ENCODE peak calls at places on chromosomes 3 and 15, in ten cellular contexts. G is heart left ventricle; Q is stomach; D is effector memory CD4-positive, alpha-beta T cell; A is hepatocyte; L is OCI-LY7; C is CD4-positive, alpha-beta T cell; N is fibroblast of lung; R is dorsolateral prefrontal cortex; Z is SK-N-SH. X is an unnamed sample.

GRCh38 chr3:158842946-158843345 is 41.1 kb downstream of the MFSD1 start:
- DNase-seq in A (no peak), Z (no peak), R (no peak), D (no peak), C (no peak), L (no peak), Q (no peak), G (no peak), N (no peak), X (no peak)

GRCh38 chr3:39804951-39805350 is 4.5 kb upstream of the MYRIP start:
- DNase-seq in Q (no peak), N (no peak), A (no peak), G (no peak), D (no peak), C (no peak), R (no peak), Z (no peak), L (no peak), X (no peak)

GRCh38 chr3:30628931-30629590 is 22.7 kb downstream of the TGFBR2 start:
- DNase-seq in A (peak), Z (no peak), N (peak), D (no peak), C (no peak), G (no peak), R (no peak), Q (no peak), L (peak), X (no peak)

GRCh38 chr3:117903226-117903625 is 1131.4 kb downstream of the IGSF11 start:
- DNase-seq in G (no peak), Q (no peak), R (no peak), N (peak), C (no peak), L (no peak), A (no peak), D (no peak), Z (no peak), X (no peak)

GRCh38 chr15:57395292-57395691 is 19.0 kb downstream of the CGNL1 start:
- DNase-seq in Q (no peak), Z (no peak), D (no peak), N (peak), R (no peak), G (no peak), L (no peak), A (peak), C (no peak), X (peak)

GRCh38 chr3:149376728-149377407 is 581 bp downstream of the TM4SF1 start:
- DNase-seq in A (no peak), L (no peak), R (no peak), Q (no peak), D (no peak), G (peak), C (no peak), Z (no peak), N (peak), X (no peak)

GRCh38 chr15:45802140-45802539 is 167.3 kb downstream of the SQOR start:
- DNase-seq in C (no peak), G (no peak), N (no peak), L (no peak), A (no peak), Q (no peak), D (no peak), Z (no peak), R (no peak), X (no peak)

GRCh38 chr15:62603757-62604156 is 438.7 kb upstream of the C2CD4B start:
- DNase-seq in D (no peak), Q (no peak), C (no peak), L (no peak), R (no peak), Z (no peak), N (peak), G (no peak), A (no peak), X (no peak)

GRCh38 chr3:136078421-136079364 is 113.2 kb downstream of the PPP2R3A start:
- DNase-seq in L (peak), R (no peak), C (no peak), Z (peak), D (no peak), A (peak), Q (no peak), G (no peak), N (peak), X (no peak)

GRCh38 chr3:80870476-80871041 is 890.9 kb downstream of the GBE1 start:
- DNase-seq in C (no peak), A (no peak), L (no peak), N (no peak), Z (no peak), Q (no peak), G (no peak), D (no peak), R (no peak), X (no peak)

GRCh38 chr15:45333550-45333949 is 44.8 kb downstream of the GATM start:
- DNase-seq in R (no peak), D (no peak), Q (peak), Z (peak), G (peak), A (peak), L (no peak), C (no peak), N (peak), X (no peak)

GRCh38 chr3:107242579-107242978 is 134.7 kb upstream of the CCDC54 start:
- DNase-seq in D (no peak), R (no peak), C (no peak), G (no peak), Z (no peak), Q (no peak), L (no peak), A (no peak), N (no peak), X (no peak)

GRCh38 chr3:149214702-149215101 is 6.9 kb downstream of the CP start:
- DNase-seq in A (peak), L (no peak), Z (no peak), C (no peak), G (no peak), R (no peak), N (no peak), D (no peak), Q (no peak), X (no peak)

GRCh38 chr3:48518755-48519154 is 14.8 kb upstream of the SHISA5 start:
- DNase-seq in Q (no peak), Z (no peak), C (no peak), L (no peak), G (no peak), A (no peak), D (no peak), N (no peak), R (no peak), X (no peak)

GRCh38 chr15:74399100-74399499 is 31.7 kb upstream of the CYP11A1 start:
- DNase-seq in A (no peak), C (no peak), G (no peak), D (no peak), Q (no peak), L (no peak), N (no peak), R (no peak), Z (no peak), X (no peak)

GRCh38 chr3:156036258-156037053 is 83.9 kb upstream of the KCNAB1 start:
- DNase-seq in R (no peak), A (no peak), Q (no peak), Z (no peak), L (no peak), D (no peak), C (no peak), G (no peak), N (no peak), X (no peak)

GRCh38 chr3:124397088-124397487 is 333.2 kb upstream of the UMPS start:
- DNase-seq in A (no peak), L (no peak), Q (no peak), Z (no peak), G (no peak), C (no peak), N (peak), D (no peak), R (no peak), X (no peak)

GRCh38 chr3:62051506-62051905 is 321.8 kb downstream of the FEZF2 start:
- DNase-seq in R (no peak), G (no peak), Q (peak), A (peak), L (peak), N (peak), Z (peak), C (no peak), D (no peak), X (no peak)

GRCh38 chr3:181695661-181696491 is 15.8 kb upstream of the SOX2 start:
- DNase-seq in N (no peak), A (peak), G (no peak), Z (no peak), D (no peak), L (no peak), Q (peak), R (no peak), C (no peak), X (peak)

GRCh38 chr3:49023775-49024174 is 1.9 kb downstream of the NDUFAF3 start:
- DNase-seq in Z (no peak), A (no peak), G (no peak), N (no peak), D (no peak), R (no peak), C (no peak), Q (no peak), L (no peak), X (no peak)

GRCh38 chr3:52429779-52430415 is 15.0 kb downstream of the SEMA3G start:
- DNase-seq in D (no peak), Q (no peak), Z (peak), G (peak), C (no peak), L (no peak), N (no peak), A (peak), R (no peak), X (no peak)

GRCh38 chr3:53545365-53546031 is 51.1 kb downstream of the CACNA1D start:
- DNase-seq in N (no peak), G (no peak), R (no peak), Z (no peak), D (no peak), L (no peak), Q (no peak), A (no peak), C (no peak), X (no peak)

GRCh38 chr3:30668051-30668609 is 61.7 kb downstream of the TGFBR2 start:
- DNase-seq in Z (peak), N (no peak), A (no peak), L (no peak), C (no peak), R (no peak), D (no peak), G (no peak), Q (no peak), X (no peak)

GRCh38 chr15:88166330-88166993 is 90.1 kb downstream of the NTRK3 start:
- DNase-seq in C (no peak), L (peak), N (no peak), A (peak), R (no peak), D (no peak), Q (no peak), G (no peak), Z (no peak), X (no peak)

GRCh38 chr15:72724028-72724427 is 38.0 kb downstream of the BBS4 start:
- DNase-seq in R (no peak), A (no peak), G (no peak), D (no peak), Z (no peak), L (no peak), Q (no peak), C (no peak), N (no peak), X (no peak)

GRCh38 chr15:88032787-88033186 is 223.8 kb downstream of the NTRK3 start:
- DNase-seq in A (no peak), R (no peak), D (no peak), L (no peak), Q (no peak), G (no peak), Z (no peak), N (no peak), C (no peak), X (no peak)

GRCh38 chr3:38998086-38998485 is 53.7 kb downstream of the SCN11A start:
- DNase-seq in Z (no peak), L (no peak), C (no peak), N (peak), G (no peak), D (no peak), Q (no peak), A (peak), R (no peak), X (no peak)

GRCh38 chr15:31306426-31307269 is 20.0 kb upstream of the KLF13 start:
- DNase-seq in L (peak), N (no peak), Z (no peak), D (no peak), R (peak), G (peak), A (peak), C (no peak), Q (peak), X (peak)

GRCh38 chr15:101373580-101373979 is 78.5 kb upstream of the SNRPA1 start:
- DNase-seq in A (no peak), Q (no peak), G (no peak), L (no peak), R (no peak), C (no peak), D (no peak), N (no peak), Z (no peak), X (no peak)

GRCh38 chr3:120344349-120344748 is 4.8 kb downstream of the LRRC58 start:
- DNase-seq in R (no peak), N (peak), Q (no peak), D (no peak), A (no peak), G (no peak), C (no peak), Z (no peak), L (no peak), X (no peak)

GRCh38 chr15:29822685-29823459 is 604 bp upstream of the TJP1 start:
- DNase-seq in Z (no peak), Q (peak), A (peak), R (peak), D (no peak), L (no peak), C (no peak), G (peak), N (peak), X (peak)

GRCh38 chr3:1703169-1703568 is 395.5 kb upstream of the CNTN4 start:
- DNase-seq in Z (no peak), L (no peak), R (no peak), D (no peak), G (no peak), A (no peak), N (no peak), Q (no peak), C (no peak), X (no peak)

GRCh38 chr3:190883973-190884832 is 21.7 kb upstream of the GMNC start:
- DNase-seq in D (no peak), G (no peak), C (no peak), A (peak), R (no peak), Q (peak), L (peak), N (peak), Z (peak), X (no peak)

GRCh38 chr15:50415752-50416404 is 8.3 kb upstream of the USP8 start:
- DNase-seq in N (peak), G (no peak), Q (no peak), A (peak), C (no peak), R (no peak), D (no peak), Z (no peak), L (peak), X (no peak)

GRCh38 chr3:146638718-146639117 is 33.6 kb upstream of the PLSCR5 start:
- DNase-seq in Z (no peak), R (no peak), N (peak), L (peak), A (no peak), D (no peak), Q (no peak), G (no peak), C (no peak), X (no peak)

GRCh38 chr3:133478624-133479023 is 78.8 kb downstream of the BFSP2 start:
- DNase-seq in D (no peak), Q (no peak), G (no peak), Z (no peak), A (no peak), L (no peak), R (no peak), C (no peak), N (no peak), X (no peak)

GRCh38 chr3:128297401-128298138 is 144.3 kb downstream of the EEFSEC start:
- DNase-seq in N (no peak), R (no peak), Z (no peak), G (no peak), D (no peak), A (no peak), L (no peak), Q (peak), C (no peak), X (no peak)

GRCh38 chr15:54812383-54812782 is 384.4 kb downstream of the RSL24D1 start:
- DNase-seq in Z (no peak), Q (no peak), D (no peak), G (no peak), C (no peak), A (no peak), L (no peak), N (no peak), R (no peak), X (no peak)

GRCh38 chr15:74226761-74227540 is 9.2 kb upstream of the CCDC33 start:
- DNase-seq in G (no peak), R (no peak), C (no peak), A (no peak), N (no peak), Z (no peak), Q (no peak), L (no peak), D (no peak), X (no peak)

DNA sequence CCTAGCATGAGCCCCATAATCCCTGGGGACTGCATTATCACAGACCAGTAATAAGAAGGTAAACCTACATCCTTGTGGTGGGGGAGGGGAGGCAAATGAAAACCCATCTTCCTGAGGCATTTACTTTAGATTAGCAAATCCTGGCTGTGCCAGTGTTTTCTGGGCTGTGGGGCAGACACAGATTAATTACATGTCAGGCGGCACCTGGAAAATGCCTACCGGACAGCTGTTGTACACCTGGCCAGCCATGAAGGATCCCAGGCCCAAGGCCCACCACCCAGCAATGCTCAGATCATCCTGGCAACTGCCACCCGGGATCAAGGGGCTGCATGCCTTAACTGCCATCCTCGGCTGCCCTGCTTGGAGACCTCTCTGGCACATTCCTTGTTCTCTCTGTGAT is 59.1 kb upstream of the RASA2 start:
- DNase-seq in N (no peak), L (no peak), Z (no peak), G (no peak), C (no peak), A (no peak), R (no peak), Q (no peak), D (no peak), X (no peak)
- H3K27ac ChIP-seq in N (peak), L (no peak), Z (no peak), G (peak), C (no peak), A (peak), R (peak), Q (peak), D (no peak), X (peak)

GRCh38 chr3:65194044-65194714 is 506.4 kb upstream of the ADAMTS9 start:
- DNase-seq in Z (no peak), A (no peak), C (no peak), Q (no peak), N (no peak), G (no peak), R (no peak), D (no peak), L (no peak), X (no peak)
- H3K27ac ChIP-seq in Z (no peak), A (no peak), C (no peak), Q (no peak), N (no peak), G (no peak), R (no peak), D (no peak), L (no peak), X (no peak)

GRCh38 chr3:46471371-46471914 is 6.7 kb upstream of the LTF start:
- DNase-seq in L (no peak), Z (no peak), N (no peak), D (no peak), C (no peak), R (no peak), A (no peak), G (no peak), Q (no peak), X (no peak)

GRCh38 chr3:46469680-46470357 is 5.1 kb upstream of the LTF start:
- DNase-seq in C (no peak), G (no peak), Q (peak), L (no peak), D (no peak), Z (no peak), N (no peak), R (no peak), A (no peak), X (no peak)

GRCh38 chr3:46472056-46472455 is 7.4 kb upstream of the LTF start:
- DNase-seq in R (no peak), Z (no peak), A (no peak), L (no peak), N (no peak), C (no peak), G (no peak), D (no peak), Q (no peak), X (no peak)

GRCh38 chr3:46470831-46471230 is 6.1 kb upstream of the LTF start:
- DNase-seq in C (no peak), A (no peak), L (no peak), R (no peak), Z (no peak), N (no peak), G (no peak), Q (no peak), D (no peak), X (no peak)

DNA sequence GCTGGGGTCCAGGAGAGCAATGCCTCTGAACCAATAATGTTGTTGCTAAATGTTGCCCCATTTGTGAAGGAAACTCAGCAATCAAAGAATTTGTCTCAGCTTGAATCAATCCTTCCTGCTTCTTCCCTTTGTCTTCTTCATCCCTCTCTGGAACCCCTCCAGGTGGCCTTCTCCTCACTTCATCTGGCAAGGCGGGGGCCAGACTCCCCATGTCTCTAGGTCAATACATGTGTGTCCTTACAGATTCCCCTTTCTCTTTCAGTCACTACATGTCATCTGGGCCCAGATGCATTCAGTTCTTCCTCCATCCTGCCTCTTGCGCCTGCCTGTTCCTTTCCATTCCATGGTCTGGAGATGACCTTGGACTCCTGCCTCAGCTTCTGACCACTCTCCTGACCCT is 8.0 kb upstream of the LTF start:
- DNase-seq in Q (no peak), L (no peak), A (no peak), D (no peak), N (no peak), G (no peak), Z (no peak), R (no peak), C (no peak), X (no peak)
- H3K27ac ChIP-seq in Q (no peak), L (no peak), A (no peak), D (no peak), N (no peak), G (no peak), Z (no peak), R (no peak), C (no peak), X (no peak)

GRCh38 chr3:113278599-113278955 is 67.2 kb downstream of the BOC start:
- DNase-seq in G (no peak), Q (no peak), Z (no peak), N (no peak), R (no peak), A (no peak), C (no peak), D (no peak), L (no peak), X (no peak)
- H3K27ac ChIP-seq in G (no peak), Q (no peak), Z (no peak), N (no peak), R (no peak), A (no peak), C (no peak), D (no peak), L (no peak), X (no peak)

GRCh38 chr3:140954576-140954975 is 12.9 kb downstream of the SLC25A36 start:
- DNase-seq in G (no peak), Q (no peak), Z (no peak), A (no peak), D (no peak), R (no peak), C (no peak), L (no peak), N (no peak), X (no peak)

GRCh38 chr3:140953028-140953960 is 11.7 kb downstream of the SLC25A36 start:
- DNase-seq in G (no peak), N (peak), L (no peak), C (no peak), R (no peak), Q (no peak), Z (no peak), A (peak), D (no peak), X (no peak)

GRCh38 chr3:140955645-140956044 is 14.0 kb downstream of the SLC25A36 start:
- DNase-seq in L (no peak), Z (no peak), A (no peak), D (no peak), G (no peak), Q (no peak), C (no peak), N (no peak), R (no peak), X (no peak)

GRCh38 chr3:140956058-140956835 is 14.6 kb downstream of the SLC25A36 start:
- DNase-seq in Q (no peak), R (no peak), Z (no peak), L (no peak), C (no peak), G (no peak), N (no peak), D (no peak), A (no peak), X (no peak)
- H3K27ac ChIP-seq in Q (peak), R (no peak), Z (no peak), L (no peak), C (no peak), G (peak), N (no peak), D (no peak), A (no peak), X (no peak)